ENCODE peak calls at places on chromosomes 2 and 18, in five cellular contexts. One of them, this sample, is unnamed.

GRCh38 chr2:138779451-138780440 is at the start of gene NXPH2:
- DNase-seq in body of pancreas: no peak
- DNase-seq in endothelial cell of umbilical vein: no peak
- DNase-seq in spleen: no peak
- DNase-seq in adrenal gland: no peak
- DNase-seq in this sample: no peak

GRCh38 chr2:53632126-53632460 is 135.5 kb upstream of the CHAC2 start:
- DNase-seq in body of pancreas: no peak
- DNase-seq in adrenal gland: no peak
- DNase-seq in spleen: no peak
- DNase-seq in endothelial cell of umbilical vein: no peak
- DNase-seq in this sample: no peak

GRCh38 chr2:3805120-3805519 is 101.7 kb downstream of the DCDC2C start:
- DNase-seq in spleen: no peak
- DNase-seq in adrenal gland: peak
- DNase-seq in endothelial cell of umbilical vein: no peak
- DNase-seq in body of pancreas: no peak
- DNase-seq in this sample: no peak

GRCh38 chr18:80107396-80107795 is 1.7 kb upstream of the ADNP2 start:
- DNase-seq in adrenal gland: no peak
- DNase-seq in endothelial cell of umbilical vein: no peak
- DNase-seq in body of pancreas: no peak
- DNase-seq in spleen: no peak
- DNase-seq in this sample: peak

GRCh38 chr18:77124452-77124922 is 8.1 kb downstream of the MBP start:
- DNase-seq in spleen: peak
- DNase-seq in endothelial cell of umbilical vein: no peak
- DNase-seq in adrenal gland: no peak
- DNase-seq in body of pancreas: no peak
- DNase-seq in this sample: no peak

GRCh38 chr18:48393776-48394175 is 15.4 kb downstream of the ZBTB7C start:
- DNase-seq in adrenal gland: peak
- DNase-seq in endothelial cell of umbilical vein: no peak
- DNase-seq in spleen: no peak
- DNase-seq in body of pancreas: no peak
- DNase-seq in this sample: no peak

GRCh38 chr2:26269571-26270170 is 24.9 kb downstream of the HADHB start:
- DNase-seq in spleen: no peak
- DNase-seq in endothelial cell of umbilical vein: no peak
- DNase-seq in body of pancreas: no peak
- DNase-seq in adrenal gland: no peak
- DNase-seq in this sample: no peak

GRCh38 chr2:219356834-219357233 is 24.3 kb upstream of the RESP18 start:
- DNase-seq in endothelial cell of umbilical vein: no peak
- DNase-seq in adrenal gland: peak
- DNase-seq in body of pancreas: no peak
- DNase-seq in spleen: no peak
- DNase-seq in this sample: no peak

GRCh38 chr2:64700133-64700809 is 46.6 kb upstream of the SERTAD2 start:
- DNase-seq in spleen: no peak
- DNase-seq in adrenal gland: no peak
- DNase-seq in body of pancreas: no peak
- DNase-seq in endothelial cell of umbilical vein: no peak
- DNase-seq in this sample: no peak

GRCh38 chr2:222218786-222219185 is 80.0 kb downstream of the PAX3 start:
- DNase-seq in spleen: no peak
- DNase-seq in body of pancreas: no peak
- DNase-seq in adrenal gland: no peak
- DNase-seq in endothelial cell of umbilical vein: no peak
- DNase-seq in this sample: no peak

GRCh38 chr2:70923378-70924015 is 12.2 kb upstream of the ATP6V1B1 start:
- DNase-seq in endothelial cell of umbilical vein: no peak
- DNase-seq in body of pancreas: no peak
- DNase-seq in spleen: peak
- DNase-seq in adrenal gland: no peak
- DNase-seq in this sample: no peak

GRCh38 chr2:39696838-39697237 is 31.1 kb downstream of the TMEM178A start:
- DNase-seq in adrenal gland: no peak
- DNase-seq in spleen: no peak
- DNase-seq in endothelial cell of umbilical vein: peak
- DNase-seq in body of pancreas: no peak
- DNase-seq in this sample: no peak

GRCh38 chr2:10327896-10328666 is 25.4 kb downstream of the HPCAL1 start:
- DNase-seq in spleen: no peak
- DNase-seq in adrenal gland: no peak
- DNase-seq in body of pancreas: no peak
- DNase-seq in endothelial cell of umbilical vein: no peak
- DNase-seq in this sample: no peak

GRCh38 chr2:28395334-28396061 is 2.8 kb downstream of the FOSL2 start:
- DNase-seq in spleen: no peak
- DNase-seq in adrenal gland: peak
- DNase-seq in endothelial cell of umbilical vein: peak
- DNase-seq in body of pancreas: peak
- DNase-seq in this sample: no peak

GRCh38 chr2:232389327-232389726 is 10.8 kb downstream of the ALPP start:
- DNase-seq in spleen: no peak
- DNase-seq in endothelial cell of umbilical vein: no peak
- DNase-seq in body of pancreas: no peak
- DNase-seq in adrenal gland: no peak
- DNase-seq in this sample: no peak

GRCh38 chr2:74250189-74250631 is 51.8 kb downstream of the MTHFD2 start:
- DNase-seq in adrenal gland: peak
- DNase-seq in body of pancreas: peak
- DNase-seq in spleen: no peak
- DNase-seq in endothelial cell of umbilical vein: peak
- DNase-seq in this sample: no peak

GRCh38 chr2:74441690-74442482 is at the start of gene RTKN:
- DNase-seq in spleen: peak
- DNase-seq in adrenal gland: no peak
- DNase-seq in body of pancreas: peak
- DNase-seq in endothelial cell of umbilical vein: no peak
- DNase-seq in this sample: no peak

GRCh38 chr2:99660616-99661416 is 171.0 kb upstream of the REV1 start:
- DNase-seq in body of pancreas: no peak
- DNase-seq in spleen: no peak
- DNase-seq in endothelial cell of umbilical vein: no peak
- DNase-seq in adrenal gland: no peak
- DNase-seq in this sample: no peak

GRCh38 chr2:134623046-134623445 is 95.8 kb downstream of the TMEM163 start:
- DNase-seq in body of pancreas: no peak
- DNase-seq in spleen: no peak
- DNase-seq in adrenal gland: no peak
- DNase-seq in endothelial cell of umbilical vein: no peak
- DNase-seq in this sample: no peak

GRCh38 chr2:181673178-181673577 is 7.1 kb downstream of the NEUROD1 start:
- DNase-seq in adrenal gland: no peak
- DNase-seq in spleen: no peak
- DNase-seq in body of pancreas: no peak
- DNase-seq in endothelial cell of umbilical vein: no peak
- DNase-seq in this sample: no peak

GRCh38 chr2:130864830-130865229 is 28.1 kb downstream of the ARHGEF4 start:
- DNase-seq in endothelial cell of umbilical vein: no peak
- DNase-seq in adrenal gland: peak
- DNase-seq in body of pancreas: peak
- DNase-seq in spleen: no peak
- DNase-seq in this sample: no peak

GRCh38 chr2:120669121-120669952 is 66.3 kb upstream of the GLI2 start:
- DNase-seq in spleen: no peak
- DNase-seq in body of pancreas: no peak
- DNase-seq in adrenal gland: no peak
- DNase-seq in endothelial cell of umbilical vein: peak
- DNase-seq in this sample: no peak

GRCh38 chr2:71711470-71711857 is 258.1 kb downstream of the DYSF start:
- DNase-seq in endothelial cell of umbilical vein: no peak
- DNase-seq in adrenal gland: no peak
- DNase-seq in body of pancreas: no peak
- DNase-seq in spleen: no peak
- DNase-seq in this sample: no peak

GRCh38 chr2:172462393-172463381 is 35.3 kb downstream of the ITGA6 start:
- DNase-seq in endothelial cell of umbilical vein: no peak
- DNase-seq in body of pancreas: no peak
- DNase-seq in spleen: no peak
- DNase-seq in adrenal gland: no peak
- DNase-seq in this sample: peak

GRCh38 chr18:29373000-29373399 is 1196.1 kb upstream of the CDH2 start:
- DNase-seq in endothelial cell of umbilical vein: no peak
- DNase-seq in body of pancreas: no peak
- DNase-seq in spleen: no peak
- DNase-seq in adrenal gland: no peak
- DNase-seq in this sample: no peak

GRCh38 chr2:105114551-105114950 is 76.7 kb downstream of the MRPS9 start:
- DNase-seq in spleen: no peak
- DNase-seq in adrenal gland: no peak
- DNase-seq in endothelial cell of umbilical vein: peak
- DNase-seq in body of pancreas: no peak
- DNase-seq in this sample: no peak

GRCh38 chr2:16113568-16114549 is 173.5 kb downstream of the MYCN start:
- DNase-seq in adrenal gland: no peak
- DNase-seq in body of pancreas: no peak
- DNase-seq in spleen: no peak
- DNase-seq in endothelial cell of umbilical vein: no peak
- DNase-seq in this sample: no peak
- TF ChIP-seq POLR2A in adrenal gland: no peak
- TF ChIP-seq POLR2A in body of pancreas: no peak
- TF ChIP-seq POLR2A in spleen: no peak
- TF ChIP-seq POLR2A in endothelial cell of umbilical vein: no peak
- TF ChIP-seq POLR2A in this sample: no peak

DNA sequence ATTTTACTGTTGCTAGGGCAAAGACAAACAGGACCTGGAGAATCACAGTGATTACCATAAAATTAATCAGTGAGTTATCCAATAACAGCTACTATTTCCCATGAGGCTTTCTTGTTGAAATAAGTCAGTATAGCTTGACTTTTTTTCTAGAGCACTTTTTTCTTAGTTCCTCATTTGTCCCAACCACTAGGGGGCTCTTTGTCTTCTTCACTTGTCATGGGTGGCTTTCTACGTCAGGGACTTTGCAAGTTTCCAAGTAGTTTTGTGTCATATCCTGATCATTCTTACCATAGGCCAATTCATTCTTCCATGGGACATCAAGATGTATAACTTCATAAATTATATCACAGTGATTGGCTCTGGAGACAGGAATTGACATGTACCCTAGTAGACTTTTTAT is 1019.6 kb upstream of the PIK3C3 start:
- DNase-seq in adrenal gland: peak
- DNase-seq in spleen: no peak
- DNase-seq in body of pancreas: no peak
- DNase-seq in endothelial cell of umbilical vein: peak
- DNase-seq in this sample: no peak
- TF ChIP-seq CTCF in adrenal gland: peak
- TF ChIP-seq CTCF in spleen: no peak
- TF ChIP-seq CTCF in body of pancreas: peak
- TF ChIP-seq CTCF in endothelial cell of umbilical vein: peak
- TF ChIP-seq CTCF in this sample: no peak

GRCh38 chr2:156343096-156343939 is 10.8 kb upstream of the NR4A2 start:
- DNase-seq in body of pancreas: no peak
- DNase-seq in spleen: no peak
- DNase-seq in endothelial cell of umbilical vein: no peak
- DNase-seq in adrenal gland: no peak
- DNase-seq in this sample: no peak

GRCh38 chr2:156340818-156341481 is 8.4 kb upstream of the NR4A2 start:
- DNase-seq in endothelial cell of umbilical vein: no peak
- DNase-seq in adrenal gland: no peak
- DNase-seq in body of pancreas: no peak
- DNase-seq in spleen: peak
- DNase-seq in this sample: no peak

GRCh38 chr2:156341482-156342251 is 9.1 kb upstream of the NR4A2 start:
- DNase-seq in body of pancreas: peak
- DNase-seq in adrenal gland: peak
- DNase-seq in spleen: peak
- DNase-seq in endothelial cell of umbilical vein: peak
- DNase-seq in this sample: peak

GRCh38 chr2:156343940-156344301 is 11.4 kb upstream of the NR4A2 start:
- DNase-seq in body of pancreas: no peak
- DNase-seq in adrenal gland: no peak
- DNase-seq in endothelial cell of umbilical vein: no peak
- DNase-seq in spleen: no peak
- DNase-seq in this sample: no peak

DNA sequence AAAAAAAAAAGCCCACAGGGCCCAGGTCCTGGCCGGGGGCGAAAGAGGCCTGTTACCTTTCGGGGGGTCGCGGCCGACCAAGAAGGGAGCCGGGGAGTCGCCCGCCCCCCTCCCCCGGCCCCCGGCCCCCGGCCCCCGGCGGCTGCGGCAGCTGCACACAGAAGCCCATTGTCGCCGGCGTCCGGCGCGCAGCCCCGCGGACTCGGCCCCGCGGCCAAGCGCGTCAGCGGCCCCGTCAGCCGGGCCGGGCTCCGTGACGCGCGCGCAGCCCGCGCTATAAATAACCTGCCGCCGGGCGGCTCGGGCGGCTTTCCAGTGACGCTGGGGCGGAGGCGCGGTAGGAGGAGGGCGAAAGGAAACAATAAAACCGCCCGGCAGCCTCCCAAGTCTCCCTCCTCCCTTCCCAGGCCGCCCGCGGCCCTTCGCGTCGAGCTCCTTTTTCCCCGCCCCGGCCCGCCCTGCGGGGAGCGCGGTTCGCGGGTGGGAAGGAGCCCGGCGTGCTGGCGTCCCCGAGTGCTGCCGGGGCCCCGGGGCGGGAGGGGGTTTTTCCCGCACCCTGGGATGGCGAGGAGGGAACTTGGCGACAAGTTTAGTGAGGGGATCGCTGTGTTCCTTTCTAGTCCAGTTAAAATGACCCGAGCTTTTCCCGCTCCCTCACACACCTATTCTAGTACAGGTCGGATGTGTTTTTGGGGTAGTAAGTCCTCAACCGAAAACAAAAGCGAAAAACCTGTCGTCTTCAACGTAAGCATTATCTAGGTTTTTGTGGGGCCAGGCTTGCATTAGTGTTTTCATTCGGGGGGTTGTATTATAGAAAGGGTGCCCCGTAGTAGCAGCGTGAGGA is 10.0 kb upstream of the NR4A2 start:
- DNase-seq in adrenal gland: peak
- DNase-seq in endothelial cell of umbilical vein: peak
- DNase-seq in spleen: peak
- DNase-seq in body of pancreas: peak
- DNase-seq in this sample: peak
- TF ChIP-seq POLR2A in adrenal gland: peak
- TF ChIP-seq POLR2A in endothelial cell of umbilical vein: peak
- TF ChIP-seq POLR2A in spleen: peak
- TF ChIP-seq POLR2A in body of pancreas: no peak
- TF ChIP-seq POLR2A in this sample: peak

GRCh38 chr18:3066391-3067079 is 53.6 kb upstream of the LPIN2 start:
- DNase-seq in adrenal gland: no peak
- DNase-seq in body of pancreas: no peak
- DNase-seq in spleen: no peak
- DNase-seq in endothelial cell of umbilical vein: no peak
- DNase-seq in this sample: peak
- TF ChIP-seq CTCF in adrenal gland: no peak
- TF ChIP-seq CTCF in body of pancreas: no peak
- TF ChIP-seq CTCF in spleen: no peak
- TF ChIP-seq CTCF in endothelial cell of umbilical vein: no peak
- TF ChIP-seq CTCF in this sample: no peak

GRCh38 chr2:9142551-9143263 is 63.9 kb upstream of the ASAP2 start:
- DNase-seq in body of pancreas: peak
- DNase-seq in endothelial cell of umbilical vein: peak
- DNase-seq in adrenal gland: peak
- DNase-seq in spleen: peak
- DNase-seq in this sample: peak
- TF ChIP-seq POLR2A in body of pancreas: no peak
- TF ChIP-seq POLR2A in endothelial cell of umbilical vein: no peak
- TF ChIP-seq POLR2A in adrenal gland: no peak
- TF ChIP-seq POLR2A in spleen: no peak
- TF ChIP-seq POLR2A in this sample: no peak

This sample was measured in esophagus muscularis mucosa.